ENCODE peak calls at places on chromosomes 13 and 19, in nine cellular contexts. K, G, P, O, F, C, H, E and V are unnamed samples.

GRCh38 chr13:34458756-34459462 is 483.2 kb upstream of the NBEA start:
- DNase-seq in K (no peak), E (no peak), O (no peak), P (no peak), H (peak), F (no peak), C (no peak), G (no peak), V (no peak)

GRCh38 chr19:12720851-12721655 is 2.7 kb downstream of the TNPO2 start:
- DNase-seq in E (no peak), P (no peak), F (no peak), O (no peak), H (peak), K (no peak), G (peak), C (no peak), V (no peak)

GRCh38 chr19:54451997-54452396 is 3.0 kb downstream of the LENG8 start:
- DNase-seq in G (no peak), K (no peak), F (no peak), O (no peak), P (no peak), C (no peak), H (no peak), E (no peak), V (no peak)

GRCh38 chr19:38319421-38320258 is at the start of gene KCNK6:
- DNase-seq in C (no peak), P (no peak), K (peak), E (peak), H (peak), F (peak), G (peak), O (no peak), V (peak)

GRCh38 chr19:13441810-13442512 is 64.3 kb downstream of the CACNA1A start:
- DNase-seq in F (peak), G (peak), O (peak), C (no peak), P (peak), H (peak), E (no peak), K (peak), V (no peak)

GRCh38 chr19:57351867-57352266 is 796 bp downstream of the ZNF304 start:
- DNase-seq in H (peak), C (no peak), E (no peak), F (no peak), O (no peak), K (no peak), G (peak), P (no peak), V (no peak)

GRCh38 chr19:31349160-31349881 is at the start of gene TSHZ3:
- DNase-seq in K (peak), P (peak), C (peak), G (peak), F (no peak), O (no peak), H (peak), E (peak), V (no peak)

GRCh38 chr19:17243854-17244617 is 1.7 kb downstream of the NR2F6 start:
- DNase-seq in K (no peak), P (peak), O (no peak), E (peak), F (no peak), H (peak), C (no peak), G (peak), V (no peak)

GRCh38 chr13:44045179-44045562 is 165.5 kb downstream of the LACC1 start:
- DNase-seq in F (no peak), H (no peak), O (no peak), C (no peak), E (no peak), K (no peak), G (no peak), P (no peak), V (no peak)

GRCh38 chr13:59261928-59262488 is 901.7 kb downstream of the DIAPH3 start:
- DNase-seq in C (no peak), G (no peak), O (no peak), F (peak), H (peak), E (no peak), P (no peak), K (no peak), V (no peak)

GRCh38 chr19:50759886-50760285 is 10.4 kb upstream of the GPR32 start:
- DNase-seq in C (no peak), P (no peak), G (no peak), K (no peak), E (no peak), O (no peak), F (peak), H (peak), V (no peak)

GRCh38 chr13:99800004-99800403 is 171.6 kb downstream of the ZIC5 start:
- DNase-seq in H (no peak), E (no peak), K (no peak), F (no peak), P (no peak), O (no peak), C (no peak), G (no peak), V (no peak)

GRCh38 chr13:109741966-109742365 is 44.4 kb downstream of the IRS2 start:
- DNase-seq in O (no peak), C (peak), F (no peak), E (no peak), K (no peak), G (no peak), H (no peak), P (no peak), V (no peak)

DNA sequence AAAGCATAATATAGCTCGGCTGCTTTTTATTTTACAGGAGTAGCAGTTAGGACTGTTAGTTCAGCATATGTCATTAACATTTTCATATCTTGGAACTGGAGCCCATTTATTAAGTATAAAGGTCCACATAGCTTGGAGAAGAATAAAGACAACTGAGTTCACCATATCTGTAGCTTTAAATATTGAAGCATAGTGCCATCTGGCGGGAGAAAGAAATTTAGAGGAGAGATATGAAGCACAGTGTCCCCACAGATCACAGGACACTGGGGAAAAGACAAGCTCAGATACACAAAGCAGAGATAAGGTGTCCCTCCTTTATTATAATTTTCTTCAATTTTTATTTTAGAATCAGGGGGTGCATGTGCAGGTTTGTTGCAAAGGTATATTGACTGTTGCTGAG is 104.7 kb upstream of the FREM2 start:
- DNase-seq in G (peak), E (no peak), F (peak), O (peak), H (peak), P (no peak), C (no peak), K (no peak), V (no peak)
- TF ChIP-seq CTCF in G (peak), E (peak), F (peak), O (peak), H (peak), P (peak), C (peak), K (no peak), V (no peak)

GRCh38 chr19:5472303-5472702 is 17.1 kb downstream of the ZNRF4 start:
- DNase-seq in F (no peak), C (no peak), G (peak), O (no peak), P (no peak), K (no peak), E (no peak), H (no peak), V (no peak)

GRCh38 chr19:5466072-5466471 is 10.9 kb downstream of the ZNRF4 start:
- DNase-seq in K (no peak), O (no peak), H (no peak), C (no peak), P (no peak), G (no peak), E (no peak), F (no peak), V (no peak)

GRCh38 chr19:5463959-5464358 is 8.7 kb downstream of the ZNRF4 start:
- DNase-seq in F (no peak), P (no peak), K (no peak), G (no peak), O (no peak), H (no peak), C (no peak), E (no peak), V (no peak)

GRCh38 chr19:5470264-5470671 is 15.1 kb downstream of the ZNRF4 start:
- DNase-seq in P (peak), G (peak), F (no peak), E (no peak), C (no peak), H (no peak), K (no peak), O (no peak), V (no peak)

DNA sequence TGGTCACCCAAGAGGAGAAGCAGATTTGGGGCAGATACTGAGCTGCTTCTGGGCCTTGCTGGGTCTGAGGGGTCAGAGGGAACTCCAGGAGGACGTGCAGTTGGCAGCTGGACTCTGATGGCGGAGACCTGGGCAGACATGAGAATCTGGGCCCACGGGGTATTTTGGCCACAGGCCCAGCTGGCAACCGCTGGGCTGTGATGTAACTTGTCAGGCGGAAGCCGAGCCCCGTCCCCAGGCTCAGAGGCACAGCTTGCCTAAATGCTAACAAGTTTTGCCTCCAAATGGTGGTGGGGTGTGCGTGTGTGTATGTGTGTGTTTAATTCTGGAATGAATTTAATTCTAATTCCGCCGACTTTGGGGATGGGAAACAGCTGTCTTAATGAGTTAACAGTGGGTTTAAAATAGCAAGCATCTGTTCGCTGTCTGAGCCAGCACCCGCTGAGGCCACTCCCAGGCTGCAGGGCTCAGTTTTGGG is 11.6 kb downstream of the ZNRF4 start:
- DNase-seq in E (no peak), C (no peak), H (no peak), K (no peak), G (no peak), O (no peak), F (no peak), P (no peak), V (no peak)
- TF ChIP-seq CTCF in E (no peak), C (no peak), H (no peak), K (no peak), G (no peak), O (no peak), F (no peak), P (no peak), V (no peak)

GRCh38 chr13:102905905-102906304 is 60.1 kb downstream of the ERCC5 start:
- DNase-seq in C (no peak), K (no peak), O (no peak), P (no peak), F (no peak), H (no peak), E (no peak), G (no peak), V (no peak)

GRCh38 chr13:102903659-102904407 is 58.0 kb downstream of the ERCC5 start:
- DNase-seq in O (peak), E (no peak), K (no peak), H (peak), F (peak), P (no peak), G (peak), C (no peak), V (no peak)

GRCh38 chr13:102901615-102902305 is 55.9 kb downstream of the ERCC5 start:
- DNase-seq in G (peak), F (no peak), E (no peak), O (no peak), K (no peak), H (no peak), P (no peak), C (no peak), V (no peak)

GRCh38 chr13:102902789-102903347 is 57.0 kb downstream of the ERCC5 start:
- DNase-seq in E (no peak), P (no peak), C (no peak), G (no peak), K (no peak), F (no peak), H (no peak), O (no peak), V (no peak)

DNA sequence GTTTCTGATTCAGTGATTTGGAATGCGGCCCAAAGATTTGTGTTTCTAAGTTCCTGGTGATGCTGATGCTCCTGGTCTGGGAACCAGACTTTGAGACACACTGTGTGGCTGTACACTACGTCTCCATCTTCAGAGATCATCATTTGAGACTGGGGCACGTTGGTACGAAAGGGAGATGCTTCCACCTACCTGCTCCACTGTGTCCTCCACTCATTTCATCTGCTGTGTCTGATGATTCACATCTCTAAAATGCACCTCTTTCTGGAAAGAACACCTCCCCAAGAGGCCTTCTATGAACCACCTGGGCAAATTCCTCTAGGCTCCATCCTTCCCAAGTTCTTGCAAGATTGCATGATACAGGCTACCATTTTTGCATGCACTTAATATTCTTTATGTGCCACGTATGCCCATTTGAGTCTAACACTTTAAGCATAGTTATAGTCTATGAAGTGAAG is 58.6 kb downstream of the ERCC5 start:
- DNase-seq in G (peak), E (no peak), P (no peak), H (no peak), C (no peak), F (no peak), K (no peak), O (no peak), V (no peak)
- TF ChIP-seq CTCF in G (no peak), E (no peak), P (no peak), H (no peak), C (no peak), F (no peak), K (no peak), O (no peak), V (no peak)

GRCh38 chr13:78323848-78324247 is 279.5 kb downstream of the POU4F1 start:
- DNase-seq in E (no peak), P (no peak), H (no peak), F (no peak), O (no peak), C (no peak), G (peak), K (no peak), V (no peak)

GRCh38 chr13:78325585-78325984 is 277.8 kb downstream of the POU4F1 start:
- DNase-seq in P (no peak), K (no peak), H (no peak), F (no peak), G (no peak), O (no peak), C (no peak), E (no peak), V (no peak)

GRCh38 chr13:78319101-78319627 is 284.2 kb downstream of the POU4F1 start:
- DNase-seq in K (no peak), H (no peak), F (no peak), P (no peak), E (no peak), G (no peak), O (no peak), C (no peak), V (no peak)

GRCh38 chr13:78326608-78327007 is 276.7 kb downstream of the POU4F1 start:
- DNase-seq in G (no peak), F (no peak), H (no peak), E (no peak), P (no peak), C (no peak), K (no peak), O (no peak), V (no peak)

GRCh38 chr13:78323040-78323439 is 280.3 kb downstream of the POU4F1 start:
- DNase-seq in H (no peak), F (no peak), P (no peak), O (no peak), E (no peak), K (no peak), G (no peak), C (no peak), V (no peak)
- TF ChIP-seq CTCF in H (no peak), F (no peak), P (no peak), O (no peak), E (no peak), K (no peak), G (no peak), C (no peak), V (no peak)